ENCODE peak calls at places on chromosomes 2 and 18, in ten cellular contexts. One of them, this sample, is unnamed.

GRCh38 chr18:34122724-34123334 is 101.9 kb downstream of the NOL4 start:
- DNase-seq in astrocyte of the spinal cord: peak; percentile 64
- DNase-seq in AG04450: peak; percentile 21
- DNase-seq in RWPE2: no peak
- DNase-seq in K562: peak; percentile 38
- DNase-seq in ovary: no peak
- DNase-seq in gastrocnemius medialis: no peak
- DNase-seq in cardiac fibroblast: peak; percentile 70
- DNase-seq in fibroblast of lung: peak; percentile 56
- DNase-seq in PC-3: peak; percentile 67
- DNase-seq in this sample: no peak

GRCh38 chr18:13183359-13183758 is 35.2 kb upstream of the LDLRAD4 start:
- DNase-seq in K562: no peak
- DNase-seq in AG04450: no peak
- DNase-seq in ovary: no peak
- DNase-seq in astrocyte of the spinal cord: no peak
- DNase-seq in cardiac fibroblast: peak; percentile 11
- DNase-seq in RWPE2: no peak
- DNase-seq in fibroblast of lung: no peak
- DNase-seq in gastrocnemius medialis: no peak
- DNase-seq in PC-3: no peak
- DNase-seq in this sample: no peak

GRCh38 chr2:76080154-76080553 is 369.4 kb upstream of the GCFC2 start:
- DNase-seq in PC-3: no peak
- DNase-seq in RWPE2: no peak
- DNase-seq in gastrocnemius medialis: no peak
- DNase-seq in K562: no peak
- DNase-seq in ovary: no peak
- DNase-seq in AG04450: no peak
- DNase-seq in astrocyte of the spinal cord: no peak
- DNase-seq in cardiac fibroblast: no peak
- DNase-seq in fibroblast of lung: no peak
- DNase-seq in this sample: no peak

GRCh38 chr2:235445116-235445515 is 48.7 kb upstream of the AGAP1 start:
- DNase-seq in AG04450: no peak
- DNase-seq in astrocyte of the spinal cord: no peak
- DNase-seq in K562: no peak
- DNase-seq in fibroblast of lung: no peak
- DNase-seq in RWPE2: no peak
- DNase-seq in ovary: no peak
- DNase-seq in gastrocnemius medialis: no peak
- DNase-seq in cardiac fibroblast: no peak
- DNase-seq in PC-3: no peak
- DNase-seq in this sample: no peak

GRCh38 chr2:1907283-1907682 is 163.0 kb upstream of the PXDN start:
- DNase-seq in K562: no peak
- DNase-seq in PC-3: no peak
- DNase-seq in RWPE2: no peak
- DNase-seq in gastrocnemius medialis: no peak
- DNase-seq in cardiac fibroblast: no peak
- DNase-seq in ovary: no peak
- DNase-seq in fibroblast of lung: no peak
- DNase-seq in AG04450: no peak
- DNase-seq in astrocyte of the spinal cord: no peak
- DNase-seq in this sample: no peak

GRCh38 chr2:163044116-163044515 is 205.5 kb upstream of the KCNH7 start:
- DNase-seq in cardiac fibroblast: no peak
- DNase-seq in ovary: no peak
- DNase-seq in gastrocnemius medialis: no peak
- DNase-seq in RWPE2: no peak
- DNase-seq in AG04450: no peak
- DNase-seq in PC-3: peak; percentile 15
- DNase-seq in K562: no peak
- DNase-seq in astrocyte of the spinal cord: no peak
- DNase-seq in fibroblast of lung: peak; percentile 3
- DNase-seq in this sample: no peak

GRCh38 chr2:46438794-46439193 is 40.6 kb upstream of the TMEM247 start:
- DNase-seq in gastrocnemius medialis: no peak
- DNase-seq in K562: peak; percentile 30
- DNase-seq in astrocyte of the spinal cord: no peak
- DNase-seq in cardiac fibroblast: no peak
- DNase-seq in ovary: no peak
- DNase-seq in fibroblast of lung: no peak
- DNase-seq in PC-3: no peak
- DNase-seq in AG04450: no peak
- DNase-seq in RWPE2: no peak
- DNase-seq in this sample: no peak

GRCh38 chr18:25298853-25299274 is 53.1 kb downstream of the ZNF521 start:
- DNase-seq in ovary: peak; percentile 47
- DNase-seq in PC-3: peak; percentile 89
- DNase-seq in fibroblast of lung: peak; percentile 93
- DNase-seq in RWPE2: no peak
- DNase-seq in gastrocnemius medialis: peak; percentile 64
- DNase-seq in AG04450: peak; percentile 88
- DNase-seq in cardiac fibroblast: peak; percentile 79
- DNase-seq in K562: peak; percentile 53
- DNase-seq in astrocyte of the spinal cord: peak; percentile 89
- DNase-seq in this sample: peak; percentile 25

GRCh38 chr2:203340791-203341487 is 12.7 kb downstream of the ABI2 start:
- DNase-seq in cardiac fibroblast: peak; percentile 92
- DNase-seq in PC-3: peak; percentile 97
- DNase-seq in AG04450: no peak
- DNase-seq in ovary: no peak
- DNase-seq in astrocyte of the spinal cord: peak; percentile 76
- DNase-seq in K562: no peak
- DNase-seq in gastrocnemius medialis: no peak
- DNase-seq in RWPE2: no peak
- DNase-seq in fibroblast of lung: peak; percentile 91
- DNase-seq in this sample: no peak

GRCh38 chr2:60148717-60149116 is 404.7 kb downstream of the BCL11A start:
- DNase-seq in fibroblast of lung: no peak
- DNase-seq in PC-3: no peak
- DNase-seq in gastrocnemius medialis: no peak
- DNase-seq in RWPE2: no peak
- DNase-seq in cardiac fibroblast: no peak
- DNase-seq in ovary: no peak
- DNase-seq in astrocyte of the spinal cord: no peak
- DNase-seq in AG04450: no peak
- DNase-seq in K562: no peak
- DNase-seq in this sample: no peak

GRCh38 chr18:47981320-47981719 is 50.9 kb upstream of the SMAD2 start:
- DNase-seq in gastrocnemius medialis: no peak
- DNase-seq in ovary: no peak
- DNase-seq in RWPE2: no peak
- DNase-seq in K562: no peak
- DNase-seq in fibroblast of lung: no peak
- DNase-seq in astrocyte of the spinal cord: no peak
- DNase-seq in PC-3: no peak
- DNase-seq in AG04450: no peak
- DNase-seq in cardiac fibroblast: no peak
- DNase-seq in this sample: no peak

GRCh38 chr18:75309564-75309963 is 99.0 kb downstream of the TSHZ1 start:
- DNase-seq in K562: peak; percentile 8
- DNase-seq in PC-3: no peak
- DNase-seq in RWPE2: no peak
- DNase-seq in astrocyte of the spinal cord: no peak
- DNase-seq in gastrocnemius medialis: no peak
- DNase-seq in ovary: no peak
- DNase-seq in AG04450: no peak
- DNase-seq in fibroblast of lung: no peak
- DNase-seq in cardiac fibroblast: no peak
- DNase-seq in this sample: no peak

GRCh38 chr2:194203898-194204297 is 1453.1 kb upstream of the SLC39A10 start:
- DNase-seq in PC-3: peak; percentile 54
- DNase-seq in AG04450: no peak
- DNase-seq in gastrocnemius medialis: no peak
- DNase-seq in cardiac fibroblast: no peak
- DNase-seq in fibroblast of lung: peak; percentile 24
- DNase-seq in astrocyte of the spinal cord: peak; percentile 62
- DNase-seq in RWPE2: no peak
- DNase-seq in ovary: no peak
- DNase-seq in K562: no peak
- DNase-seq in this sample: no peak

DNA sequence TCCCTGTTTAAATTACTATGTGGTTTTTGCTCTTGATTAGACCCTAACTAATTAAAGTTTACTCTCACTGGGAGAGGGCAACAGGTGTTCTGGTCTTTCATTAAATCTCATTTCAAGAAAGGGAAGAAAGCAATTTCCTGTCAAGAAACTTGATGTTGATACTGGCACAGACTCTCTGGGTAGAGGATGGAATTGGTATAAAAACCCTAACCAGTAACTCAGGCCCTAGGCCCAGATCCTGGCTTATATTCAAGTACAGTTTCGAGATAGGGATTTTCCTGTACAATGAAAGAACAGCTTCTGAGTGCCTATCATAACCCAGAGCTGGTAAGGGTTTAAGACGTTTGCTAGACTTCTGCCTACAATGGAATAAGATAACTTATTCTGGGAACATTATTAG is 61.6 kb upstream of the ACYP2 start:
- DNase-seq in astrocyte of the spinal cord: no peak
- DNase-seq in RWPE2: no peak
- DNase-seq in cardiac fibroblast: no peak
- DNase-seq in AG04450: no peak
- DNase-seq in K562: no peak
- DNase-seq in PC-3: no peak
- DNase-seq in ovary: no peak
- DNase-seq in fibroblast of lung: no peak
- DNase-seq in gastrocnemius medialis: no peak
- DNase-seq in this sample: no peak
- H3K4me3 ChIP-seq in astrocyte of the spinal cord: no peak overlapping the region
- H3K4me3 ChIP-seq in RWPE2: no peak overlapping the region
- H3K4me3 ChIP-seq in cardiac fibroblast: no peak overlapping the region
- H3K4me3 ChIP-seq in AG04450: no peak overlapping the region
- H3K4me3 ChIP-seq in K562: no peak overlapping the region
- H3K4me3 ChIP-seq in PC-3: no peak overlapping the region
- H3K4me3 ChIP-seq in ovary: no peak overlapping the region
- H3K4me3 ChIP-seq in fibroblast of lung: no peak overlapping the region
- H3K4me3 ChIP-seq in gastrocnemius medialis: no peak overlapping the region
- H3K4me3 ChIP-seq in this sample: no peak overlapping the region

DNA sequence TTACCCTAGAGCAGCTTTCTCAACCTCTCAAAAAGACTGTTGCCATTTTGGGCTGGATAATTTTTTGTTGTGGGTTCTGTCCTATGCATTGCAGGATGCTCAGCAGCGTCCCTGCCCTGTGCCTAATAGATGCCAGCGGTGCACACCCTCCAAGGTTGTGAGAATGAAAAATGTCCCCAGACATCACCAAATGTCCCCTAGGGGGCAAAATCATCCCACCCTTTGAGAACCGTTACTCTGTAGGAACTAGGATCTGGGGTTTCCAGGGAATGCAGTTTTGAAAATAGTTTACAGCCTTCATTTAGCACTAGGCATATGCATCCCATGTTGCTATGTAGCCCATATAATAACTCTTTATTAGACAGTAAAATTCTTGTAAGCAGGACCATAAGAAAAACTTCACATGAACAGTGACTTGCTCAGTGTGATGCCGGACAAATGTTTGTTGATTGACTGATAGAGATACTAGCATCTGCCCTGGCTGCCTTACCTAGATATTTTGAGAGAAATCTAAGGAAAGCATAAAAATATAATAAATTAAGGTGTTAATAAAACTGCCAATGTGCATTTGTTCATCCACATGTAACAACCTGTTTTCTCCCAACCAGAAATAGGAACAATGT is 79.2 kb upstream of the EPC2 start:
- DNase-seq in RWPE2: no peak
- DNase-seq in gastrocnemius medialis: no peak
- DNase-seq in fibroblast of lung: no peak
- DNase-seq in ovary: no peak
- DNase-seq in astrocyte of the spinal cord: no peak
- DNase-seq in PC-3: peak; percentile 49
- DNase-seq in AG04450: no peak
- DNase-seq in cardiac fibroblast: peak; percentile 15
- DNase-seq in K562: no peak
- DNase-seq in this sample: no peak
- TF ChIP-seq CTCF in RWPE2: peak; percentile 14
- TF ChIP-seq CTCF in gastrocnemius medialis: no peak
- TF ChIP-seq CTCF in fibroblast of lung: peak; percentile 30
- TF ChIP-seq CTCF in ovary: no peak
- TF ChIP-seq CTCF in astrocyte of the spinal cord: peak; percentile 20
- TF ChIP-seq CTCF in PC-3: peak; percentile 48
- TF ChIP-seq CTCF in AG04450: peak; percentile 20
- TF ChIP-seq CTCF in cardiac fibroblast: peak; percentile 19
- TF ChIP-seq CTCF in K562: peak; percentile 34
- TF ChIP-seq CTCF in this sample: peak; percentile 55

GRCh38 chr18:63479826-63480225 is 3.1 kb downstream of the SERPINB5 start:
- DNase-seq in RWPE2: no peak
- DNase-seq in fibroblast of lung: no peak
- DNase-seq in ovary: no peak
- DNase-seq in cardiac fibroblast: no peak
- DNase-seq in PC-3: no peak
- DNase-seq in K562: no peak
- DNase-seq in gastrocnemius medialis: no peak
- DNase-seq in AG04450: no peak
- DNase-seq in astrocyte of the spinal cord: no peak
- DNase-seq in this sample: no peak

GRCh38 chr18:63480476-63480875 is 3.7 kb downstream of the SERPINB5 start:
- DNase-seq in gastrocnemius medialis: no peak
- DNase-seq in K562: no peak
- DNase-seq in astrocyte of the spinal cord: no peak
- DNase-seq in ovary: no peak
- DNase-seq in RWPE2: no peak
- DNase-seq in AG04450: no peak
- DNase-seq in cardiac fibroblast: no peak
- DNase-seq in PC-3: no peak
- DNase-seq in fibroblast of lung: no peak
- DNase-seq in this sample: no peak

GRCh38 chr18:63476666-63477065 is at the start of gene SERPINB5:
- DNase-seq in fibroblast of lung: no peak
- DNase-seq in PC-3: peak; percentile 96
- DNase-seq in ovary: no peak
- DNase-seq in K562: no peak
- DNase-seq in RWPE2: peak; percentile 94
- DNase-seq in astrocyte of the spinal cord: no peak
- DNase-seq in gastrocnemius medialis: no peak
- DNase-seq in cardiac fibroblast: no peak
- DNase-seq in AG04450: no peak
- DNase-seq in this sample: no peak

GRCh38 chr18:63477972-63478371 is 1.2 kb downstream of the SERPINB5 start:
- DNase-seq in PC-3: peak; percentile 72
- DNase-seq in cardiac fibroblast: peak; percentile 5
- DNase-seq in AG04450: no peak
- DNase-seq in K562: peak; percentile 12
- DNase-seq in astrocyte of the spinal cord: no peak
- DNase-seq in RWPE2: no peak
- DNase-seq in fibroblast of lung: no peak
- DNase-seq in gastrocnemius medialis: no peak
- DNase-seq in ovary: no peak
- DNase-seq in this sample: no peak

GRCh38 chr18:63480892-63481291 is 4.1 kb downstream of the SERPINB5 start:
- DNase-seq in K562: no peak
- DNase-seq in ovary: no peak
- DNase-seq in fibroblast of lung: no peak
- DNase-seq in astrocyte of the spinal cord: no peak
- DNase-seq in PC-3: no peak
- DNase-seq in cardiac fibroblast: no peak
- DNase-seq in RWPE2: no peak
- DNase-seq in AG04450: no peak
- DNase-seq in gastrocnemius medialis: no peak
- DNase-seq in this sample: no peak
- H3K4me3 ChIP-seq in K562: no peak overlapping the region
- H3K4me3 ChIP-seq in ovary: no peak overlapping the region
- H3K4me3 ChIP-seq in fibroblast of lung: no peak overlapping the region
- H3K4me3 ChIP-seq in astrocyte of the spinal cord: no peak overlapping the region
- H3K4me3 ChIP-seq in PC-3: peak overlapping the region; percentile 95
- H3K4me3 ChIP-seq in cardiac fibroblast: no peak overlapping the region
- H3K4me3 ChIP-seq in RWPE2: peak overlapping the region; percentile 57
- H3K4me3 ChIP-seq in AG04450: no peak overlapping the region
- H3K4me3 ChIP-seq in gastrocnemius medialis: no peak overlapping the region
- H3K4me3 ChIP-seq in this sample: no peak overlapping the region

GRCh38 chr2:71779306-71779855 is 326.0 kb downstream of the DYSF start:
- DNase-seq in gastrocnemius medialis: no peak
- DNase-seq in fibroblast of lung: peak; percentile 86
- DNase-seq in astrocyte of the spinal cord: peak; percentile 63
- DNase-seq in cardiac fibroblast: peak; percentile 81
- DNase-seq in K562: no peak
- DNase-seq in ovary: peak; percentile 24
- DNase-seq in AG04450: peak; percentile 39
- DNase-seq in RWPE2: no peak
- DNase-seq in PC-3: no peak
- DNase-seq in this sample: no peak
- TF ChIP-seq CTCF in gastrocnemius medialis: no peak
- TF ChIP-seq CTCF in fibroblast of lung: no peak
- TF ChIP-seq CTCF in astrocyte of the spinal cord: no peak
- TF ChIP-seq CTCF in cardiac fibroblast: no peak
- TF ChIP-seq CTCF in K562: no peak
- TF ChIP-seq CTCF in ovary: no peak
- TF ChIP-seq CTCF in AG04450: no peak
- TF ChIP-seq CTCF in RWPE2: no peak
- TF ChIP-seq CTCF in PC-3: no peak
- TF ChIP-seq CTCF in this sample: no peak

This sample was measured in left ventricle myocardium inferior.